ENCODE peak calls at places on chromosomes 2 and 18, in five cellular contexts. G is CD4-positive, CD25-positive, alpha-beta regulatory T cell; O is left cardiac atrium; T is mucosa of descending colon; Q is foreskin keratinocyte. P is an unnamed sample.

GRCh38 chr18:31486165-31486564 is 11.8 kb upstream of the DSG2 start:
- ATAC-seq in O (no peak), G (no peak), T (no peak), Q (peak), P (no peak)

GRCh38 chr2:39000552-39000951 is 110.9 kb downstream of the ARHGEF33 start:
- ATAC-seq in Q (no peak), O (no peak), T (no peak), G (no peak), P (no peak)

GRCh38 chr2:19971691-19972090 is 18.2 kb downstream of the WDR35 start:
- ATAC-seq in T (peak), G (peak), Q (no peak), O (no peak), P (no peak)

GRCh38 chr2:74588664-74589063 is 34.1 kb downstream of the DOK1 start:
- ATAC-seq in T (no peak), G (no peak), O (no peak), Q (no peak), P (no peak)

GRCh38 chr2:10978112-10978670 is 66.5 kb downstream of the KCNF1 start:
- ATAC-seq in T (no peak), G (no peak), O (no peak), Q (no peak), P (no peak)

GRCh38 chr2:66173635-66174034 is 261.3 kb upstream of the MEIS1 start:
- ATAC-seq in Q (no peak), G (no peak), O (no peak), T (no peak), P (no peak)

GRCh38 chr2:179655627-179656026 is 205.8 kb downstream of the ZNF385B start:
- ATAC-seq in O (no peak), Q (peak), T (no peak), G (no peak), P (no peak)

GRCh38 chr2:71482055-71482454 is 28.7 kb downstream of the DYSF start:
- ATAC-seq in G (no peak), O (no peak), Q (no peak), T (no peak), P (no peak)

GRCh38 chr18:57107141-57107832 is 39.6 kb upstream of the BOD1L2 start:
- ATAC-seq in T (no peak), O (peak), Q (no peak), G (no peak), P (no peak)

GRCh38 chr18:69491576-69491975 is 90.9 kb downstream of the DOK6 start:
- ATAC-seq in Q (no peak), G (no peak), O (no peak), T (no peak), P (no peak)

GRCh38 chr2:43276517-43276931 is 50.1 kb upstream of the ZFP36L2 start:
- ATAC-seq in Q (no peak), G (no peak), T (peak), O (peak), P (peak)

GRCh38 chr18:24395049-24395780 is 2.4 kb downstream of the OSBPL1A start:
- ATAC-seq in G (no peak), T (no peak), O (no peak), Q (no peak), P (no peak)

GRCh38 chr2:169961911-169962310 is 134.7 kb downstream of the UBR3 start:
- ATAC-seq in O (no peak), T (no peak), G (no peak), Q (peak), P (peak)

GRCh38 chr2:225190987-225191386 is 148.7 kb upstream of the DOCK10 start:
- ATAC-seq in G (no peak), O (no peak), T (no peak), Q (no peak), P (no peak)

P was measured in gastroesophageal sphincter.